ENCODE peak calls at places on chromosomes 4 and X, in ten cellular contexts. E, L, W, T, D, Y, O, J, B and C are unnamed samples.

GRCh38 chr4:99715286-99715685 is 57.7 kb upstream of the C4orf54 start:
- DNase-seq in E (no peak), L (no peak), W (no peak), T (no peak), D (no peak), Y (no peak), O (no peak), J (no peak), B (no peak), C (no peak)

GRCh38 chrX:24371391-24371972 is 11.0 kb downstream of the SUPT20HL1 start:
- DNase-seq in E (peak), L (peak), W (peak), T (peak), D (peak), Y (no peak), O (peak), J (peak), B (peak), C (no peak)

GRCh38 chr4:24219171-24219570 is 329.3 kb upstream of the PPARGC1A start:
- DNase-seq in E (no peak), L (no peak), W (no peak), T (no peak), D (no peak), Y (no peak), O (no peak), J (no peak), B (peak), C (no peak)

GRCh38 chrX:47483310-47484268 is 567 bp upstream of the ZNF41 start:
- DNase-seq in E (no peak), L (no peak), W (no peak), T (no peak), D (peak), Y (no peak), O (no peak), J (peak), B (peak), C (no peak)

GRCh38 chrX:114959729-114960128 is 57.7 kb downstream of the IL13RA2 start:
- DNase-seq in E (peak), L (no peak), W (no peak), T (no peak), D (no peak), Y (no peak), O (peak), J (no peak), B (peak), C (no peak)

GRCh38 chr4:25144870-25145481 is 15.3 kb downstream of the SEPSECS start:
- DNase-seq in E (peak), L (peak), W (no peak), T (peak), D (peak), Y (no peak), O (no peak), J (no peak), B (peak), C (peak)

GRCh38 chr4:73053974-73054480 is 15.5 kb downstream of the COX18 start:
- DNase-seq in E (no peak), L (no peak), W (no peak), T (no peak), D (no peak), Y (no peak), O (no peak), J (no peak), B (no peak), C (no peak)

GRCh38 chr4:7045961-7046921 is 3.1 kb downstream of the TADA2B start:
- DNase-seq in E (peak), L (peak), W (no peak), T (no peak), D (no peak), Y (no peak), O (no peak), J (no peak), B (no peak), C (no peak)

GRCh38 chr4:1866095-1866755 is 5.0 kb upstream of the NSD2 start:
- DNase-seq in E (no peak), L (no peak), W (no peak), T (no peak), D (no peak), Y (no peak), O (no peak), J (no peak), B (no peak), C (no peak)

GRCh38 chrX:51852621-51853020 is 40.8 kb upstream of the MAGED1 start:
- DNase-seq in E (no peak), L (no peak), W (no peak), T (no peak), D (no peak), Y (no peak), O (no peak), J (no peak), B (no peak), C (no peak)

GRCh38 chr4:93444860-93445259 is 383.7 kb upstream of the ATOH1 start:
- DNase-seq in E (no peak), L (no peak), W (no peak), T (no peak), D (no peak), Y (no peak), O (no peak), J (no peak), B (no peak), C (no peak)

GRCh38 chrX:17405225-17405969 is 30.4 kb downstream of the NHS start:
- DNase-seq in E (no peak), L (no peak), W (no peak), T (peak), D (peak), Y (no peak), O (no peak), J (no peak), B (peak), C (peak)

GRCh38 chrX:15413101-15413500 is 28.9 kb upstream of the VEGFD start:
- DNase-seq in E (no peak), L (no peak), W (no peak), T (no peak), D (no peak), Y (no peak), O (no peak), J (no peak), B (no peak), C (no peak)

GRCh38 chr4:105184316-105184988 is 37.8 kb downstream of the TET2 start:
- DNase-seq in E (no peak), L (no peak), W (no peak), T (peak), D (no peak), Y (no peak), O (no peak), J (no peak), B (no peak), C (no peak)

GRCh38 chr4:121869841-121870822 is at the start of gene BBS7:
- DNase-seq in E (peak), L (peak), W (peak), T (peak), D (peak), Y (peak), O (peak), J (peak), B (peak), C (peak)

GRCh38 chr4:152024881-152025280 is 264.1 kb upstream of the GATB start:
- DNase-seq in E (no peak), L (no peak), W (no peak), T (no peak), D (no peak), Y (no peak), O (no peak), J (no peak), B (no peak), C (no peak)

GRCh38 chrX:48487362-48487785 is 11.4 kb downstream of the FTSJ1 start:
- DNase-seq in E (no peak), L (no peak), W (no peak), T (peak), D (peak), Y (no peak), O (peak), J (no peak), B (peak), C (peak)

GRCh38 chr4:158314756-158315487 is 104.6 kb downstream of the TMEM144 start:
- DNase-seq in E (no peak), L (no peak), W (no peak), T (no peak), D (peak), Y (no peak), O (peak), J (no peak), B (peak), C (peak)

GRCh38 chrX:128781506-128781905 is 729.3 kb upstream of the ACTRT1 start:
- DNase-seq in E (peak), L (no peak), W (no peak), T (no peak), D (no peak), Y (no peak), O (no peak), J (no peak), B (no peak), C (no peak)

GRCh38 chrX:111041018-111041462 is 55.0 kb upstream of the PAK3 start:
- DNase-seq in E (no peak), L (no peak), W (no peak), T (no peak), D (peak), Y (no peak), O (no peak), J (no peak), B (peak), C (peak)

GRCh38 chrX:81259714-81260395 is 58.0 kb downstream of the SH3BGRL start:
- DNase-seq in E (no peak), L (no peak), W (no peak), T (no peak), D (no peak), Y (no peak), O (no peak), J (no peak), B (peak), C (no peak)

GRCh38 chr4:176539785-176540175 is 220.0 kb downstream of the SPCS3 start:
- DNase-seq in E (no peak), L (no peak), W (no peak), T (no peak), D (no peak), Y (no peak), O (no peak), J (no peak), B (peak), C (no peak)

GRCh38 chrX:15822922-15823321 is 31.7 kb downstream of the AP1S2 start:
- DNase-seq in E (no peak), L (no peak), W (no peak), T (no peak), D (no peak), Y (no peak), O (no peak), J (no peak), B (no peak), C (no peak)

GRCh38 chr4:90027565-90027964 is 99.6 kb upstream of the CCSER1 start:
- DNase-seq in E (no peak), L (peak), W (no peak), T (no peak), D (no peak), Y (no peak), O (no peak), J (no peak), B (no peak), C (no peak)